ENCODE peak calls at places on chromosomes 16 and 17, in eight cellular contexts. W, Z, T, P, S, B, L and I are unnamed samples.

GRCh38 chr16:81292936-81293335 is 21.8 kb upstream of the GAN start:
- DNase-seq in W (no peak), Z (no peak), T (no peak), P (no peak), S (no peak), B (no peak), L (no peak), I (no peak)

GRCh38 chr16:3960049-3960809 is 79.7 kb upstream of the CREBBP start:
- DNase-seq in W (no peak), Z (no peak), T (peak; percentile 63), P (no peak), S (no peak), B (no peak), L (no peak), I (no peak)

GRCh38 chr16:81005644-81006471 is 827 bp downstream of the CMC2 start:
- DNase-seq in W (no peak), Z (peak; percentile 23), T (no peak), P (peak; percentile 85), S (peak; percentile 16), B (peak; percentile 75), L (no peak), I (peak; percentile 80)

GRCh38 chr16:3646348-3646920 is 8.1 kb upstream of the DNASE1 start:
- DNase-seq in W (peak; percentile 57), Z (peak; percentile 23), T (peak; percentile 80), P (peak; percentile 88), S (no peak), B (peak; percentile 9), L (peak; percentile 87), I (peak; percentile 86)

GRCh38 chr17:74452027-74452840 is 14.2 kb upstream of the CD300A start:
- DNase-seq in W (no peak), Z (no peak), T (no peak), P (no peak), S (no peak), B (no peak), L (peak; percentile 71), I (no peak)

GRCh38 chr17:54937018-54937417 is 31.4 kb downstream of the COX11 start:
- DNase-seq in W (no peak), Z (no peak), T (no peak), P (no peak), S (no peak), B (no peak), L (no peak), I (no peak)

GRCh38 chr17:29732613-29733012 is 109.9 kb upstream of the CORO6 start:
- DNase-seq in W (no peak), Z (peak; percentile 9), T (no peak), P (no peak), S (no peak), B (no peak), L (no peak), I (no peak)

GRCh38 chr16:30927789-30928378 is 4.5 kb downstream of the FBXL19 start:
- DNase-seq in W (no peak), Z (peak; percentile 25), T (peak; percentile 47), P (peak; percentile 41), S (peak; percentile 58), B (peak; percentile 90), L (peak; percentile 68), I (peak; percentile 54)

GRCh38 chr17:7330099-7331015 is 1.2 kb upstream of the NEURL4 start:
- DNase-seq in W (peak; percentile 93), Z (peak; percentile 70), T (peak; percentile 100), P (peak; percentile 80), S (peak; percentile 81), B (peak; percentile 90), L (peak; percentile 89), I (peak; percentile 79)

GRCh38 chr16:28212532-28212873 is 738 bp upstream of the XPO6 start:
- DNase-seq in W (no peak), Z (peak; percentile 26), T (no peak), P (no peak), S (no peak), B (no peak), L (no peak), I (no peak)

GRCh38 chr17:74515941-74516340 is 15.3 kb downstream of the CD300LB start:
- DNase-seq in W (no peak), Z (no peak), T (no peak), P (no peak), S (no peak), B (no peak), L (no peak), I (no peak)

GRCh38 chr16:22623351-22623781 is 112.7 kb downstream of the NPIPB5 start:
- DNase-seq in W (no peak), Z (no peak), T (no peak), P (no peak), S (no peak), B (no peak), L (no peak), I (no peak)

GRCh38 chr16:2515180-2515803 is 1.5 kb downstream of the ATP6V0C start:
- DNase-seq in W (no peak), Z (no peak), T (no peak), P (no peak), S (no peak), B (no peak), L (no peak), I (peak; percentile 56)

GRCh38 chr17:9024497-9024896 is 3.2 kb downstream of the NTN1 start:
- DNase-seq in W (no peak), Z (no peak), T (no peak), P (no peak), S (no peak), B (no peak), L (no peak), I (no peak)

GRCh38 chr17:37089998-37090397 is 141.2 kb downstream of the AATF start:
- DNase-seq in W (no peak), Z (no peak), T (no peak), P (no peak), S (no peak), B (no peak), L (peak; percentile 79), I (peak; percentile 32)

GRCh38 chr16:85171809-85172464 is 59.7 kb upstream of the CIBAR2 start:
- DNase-seq in W (no peak), Z (no peak), T (no peak), P (no peak), S (no peak), B (no peak), L (no peak), I (no peak)
- TF ChIP-seq POLR2A in W (no peak), Z (peak; percentile 60), T (no peak), P (no peak), S (no peak), B (no peak), L (no peak), I (no peak)

GRCh38 chr17:32870027-32870670 is 6.8 kb downstream of the MYO1D start:
- DNase-seq in W (no peak), Z (no peak), T (no peak), P (no peak), S (peak; percentile 37), B (no peak), L (no peak), I (peak; percentile 23)

GRCh38 chr17:32869345-32870026 is 7.4 kb downstream of the MYO1D start:
- DNase-seq in W (no peak), Z (no peak), T (no peak), P (no peak), S (no peak), B (no peak), L (no peak), I (no peak)

GRCh38 chr17:32870969-32871368 is 6.0 kb downstream of the MYO1D start:
- DNase-seq in W (no peak), Z (no peak), T (no peak), P (no peak), S (no peak), B (no peak), L (no peak), I (no peak)

GRCh38 chr17:32873114-32873513 is 3.8 kb downstream of the MYO1D start:
- DNase-seq in W (no peak), Z (no peak), T (no peak), P (no peak), S (no peak), B (no peak), L (no peak), I (no peak)

DNA sequence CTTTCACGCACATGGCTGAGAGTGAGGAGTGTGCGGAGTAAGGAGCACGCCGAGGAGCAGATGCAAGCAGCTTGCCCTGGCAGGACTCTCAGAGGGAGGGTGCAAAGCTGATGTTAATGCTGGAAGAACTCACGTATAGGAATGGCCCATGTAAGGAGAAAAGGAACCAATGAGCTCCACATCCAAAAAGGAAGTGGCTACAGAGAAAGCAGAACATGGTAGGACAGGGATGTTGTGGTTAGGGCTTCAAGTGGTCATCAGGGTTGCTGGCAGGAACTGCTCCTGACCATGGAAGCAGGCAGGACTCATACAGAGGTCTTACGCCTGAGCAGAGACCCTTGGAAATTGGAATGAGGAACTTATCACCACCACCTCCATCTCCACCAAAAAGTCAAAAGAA is 5.2 kb downstream of the MYO1D start:
- DNase-seq in W (no peak), Z (no peak), T (no peak), P (no peak), S (no peak), B (no peak), L (no peak), I (no peak)
- H3K4me1 ChIP-seq in W (peaks cover 22% of the 10 kb centered on the region), Z (peaks cover 2% of the 10 kb centered on the region), T (peaks cover 5% of the 10 kb centered on the region), P (peaks cover 40% of the 10 kb centered on the region), S (no peaks in the 10 kb centered on the region), B (peaks cover 12% of the 10 kb centered on the region), L (no peaks in the 10 kb centered on the region), I (peaks cover 22% of the 10 kb centered on the region)

GRCh38 chr17:78383725-78384471 is 5.4 kb downstream of the PGS1 start:
- DNase-seq in W (peak; percentile 93), Z (peak; percentile 100), T (no peak), P (peak; percentile 67), S (peak; percentile 83), B (peak; percentile 65), L (peak; percentile 85), I (peak; percentile 32)
- TF ChIP-seq POLR2A in W (no peak), Z (no peak), T (no peak), P (no peak), S (peak; percentile 34), B (no peak), L (no peak), I (no peak)

GRCh38 chr16:10562361-10562899 is 18.0 kb downstream of the EMP2 start:
- DNase-seq in W (no peak), Z (no peak), T (no peak), P (no peak), S (no peak), B (no peak), L (no peak), I (no peak)
- H3K4me1 ChIP-seq in W (peaks cover 58% of the 10 kb centered on the region), Z (peaks cover 3% of the 10 kb centered on the region), T (no peaks in the 10 kb centered on the region), P (peaks cover 17% of the 10 kb centered on the region), S (no peaks in the 10 kb centered on the region), B (peaks cover 21% of the 10 kb centered on the region), L (no peaks in the 10 kb centered on the region), I (no peaks in the 10 kb centered on the region)